ENCODE peak calls at places on chromosome 6, in five cellular contexts. A, T, H, S and K are unnamed samples.

GRCh38 chr6:20211941-20212391 is 303 bp downstream of the MBOAT1 start:
- DNase-seq in A (no peak), T (peak), H (peak), S (peak), K (no peak)

GRCh38 chr6:149963212-149963461 is 606 bp upstream of the ULBP1 start:
- DNase-seq in A (no peak), T (no peak), H (no peak), S (peak), K (peak)

GRCh38 chr6:34460796-34461507 is 4.9 kb upstream of the PACSIN1 start:
- DNase-seq in A (no peak), T (no peak), H (no peak), S (peak), K (no peak)

GRCh38 chr6:138182939-138183791 is 21.4 kb downstream of the ARFGEF3 start:
- DNase-seq in A (no peak), T (no peak), H (peak), S (no peak), K (peak)

GRCh38 chr6:26743941-26744699 is 84.6 kb upstream of the ZNF322 start:
- DNase-seq in A (no peak), T (no peak), H (no peak), S (peak), K (no peak)

GRCh38 chr6:46876126-46876525 is 45.6 kb downstream of the ADGRF5 start:
- DNase-seq in A (peak), T (peak), H (no peak), S (peak), K (peak)

GRCh38 chr6:166772518-166772917 is 145.5 kb upstream of the RPS6KA2 start:
- DNase-seq in A (no peak), T (no peak), H (no peak), S (no peak), K (no peak)

GRCh38 chr6:118709859-118710350 is 58.5 kb upstream of the CEP85L start:
- DNase-seq in A (peak), T (no peak), H (no peak), S (no peak), K (peak)

GRCh38 chr6:4664911-4665310 is 111.3 kb upstream of the CDYL start:
- DNase-seq in A (no peak), T (no peak), H (no peak), S (no peak), K (no peak)

GRCh38 chr6:105226598-105227291 is 46.9 kb upstream of the POPDC3 start:
- DNase-seq in A (no peak), T (no peak), H (no peak), S (no peak), K (no peak)

GRCh38 chr6:154457881-154458284 is 52.6 kb downstream of the CNKSR3 start:
- DNase-seq in A (no peak), T (peak), H (no peak), S (peak), K (peak)

GRCh38 chr6:7311920-7312615 is 931 bp downstream of the SSR1 start:
- DNase-seq in A (peak), T (no peak), H (peak), S (no peak), K (peak)

GRCh38 chr6:113447088-113447831 is 409.9 kb upstream of the MARCKS start:
- DNase-seq in A (peak), T (no peak), H (no peak), S (no peak), K (no peak)

GRCh38 chr6:144856622-144857021 is 571.5 kb downstream of the UTRN start:
- DNase-seq in A (no peak), T (no peak), H (no peak), S (no peak), K (no peak)

GRCh38 chr6:162173448-162173847 is 554.1 kb downstream of the PRKN start:
- DNase-seq in A (no peak), T (no peak), H (no peak), S (no peak), K (no peak)

GRCh38 chr6:98833101-98834059 is 994 bp upstream of the POU3F2 start:
- DNase-seq in A (no peak), T (no peak), H (peak), S (peak), K (peak)

GRCh38 chr6:23329091-23329490 is 759.7 kb downstream of the HDGFL1 start:
- DNase-seq in A (no peak), T (no peak), H (no peak), S (no peak), K (no peak)

GRCh38 chr6:112027942-112028674 is 25.8 kb upstream of the CCN6 start:
- DNase-seq in A (no peak), T (no peak), H (no peak), S (no peak), K (peak)

GRCh38 chr6:95325858-95326257 is 251.5 kb upstream of the MANEA start:
- DNase-seq in A (no peak), T (no peak), H (no peak), S (no peak), K (no peak)

GRCh38 chr6:166782541-166782940 is 155.5 kb upstream of the RPS6KA2 start:
- DNase-seq in A (no peak), T (no peak), H (no peak), S (no peak), K (no peak)

GRCh38 chr6:134351615-134352474 is 33.9 kb upstream of the SGK1 start:
- DNase-seq in A (no peak), T (no peak), H (no peak), S (peak), K (peak)

GRCh38 chr6:137805622-137806021 is 61.4 kb upstream of the TNFAIP3 start:
- DNase-seq in A (no peak), T (no peak), H (no peak), S (no peak), K (peak)

GRCh38 chr6:23505021-23505420 is 621.0 kb upstream of the NRSN1 start:
- DNase-seq in A (peak), T (no peak), H (no peak), S (no peak), K (no peak)

GRCh38 chr6:105882071-105882803 is 203.9 kb upstream of the PRDM1 start:
- DNase-seq in A (no peak), T (no peak), H (no peak), S (no peak), K (no peak)

GRCh38 chr6:126268087-126268486 is 71.8 kb upstream of the CENPW start:
- DNase-seq in A (no peak), T (no peak), H (no peak), S (peak), K (peak)

GRCh38 chr6:163793584-163793983 is 379.1 kb downstream of the QKI start:
- DNase-seq in A (peak), T (no peak), H (no peak), S (no peak), K (no peak)

GRCh38 chr6:63807056-63807455 is 171.5 kb downstream of the PHF3 start:
- DNase-seq in A (no peak), T (no peak), H (no peak), S (no peak), K (no peak)

GRCh38 chr6:8279094-8279805 is 156.1 kb downstream of the SLC35B3 start:
- DNase-seq in A (no peak), T (no peak), H (no peak), S (no peak), K (peak)

GRCh38 chr6:76351275-76351674 is 278.8 kb upstream of the IMPG1 start:
- DNase-seq in A (no peak), T (no peak), H (no peak), S (no peak), K (peak)

GRCh38 chr6:132832891-132833290 is 18.5 kb downstream of the RPS12 start:
- DNase-seq in A (no peak), T (no peak), H (no peak), S (no peak), K (no peak)

GRCh38 chr6:99746261-99746895 is 139.7 kb downstream of the PRDM13 start:
- DNase-seq in A (peak), T (peak), H (peak), S (peak), K (peak)

GRCh38 chr6:73471686-73472290 is 10.3 kb downstream of the MTO1 start:
- DNase-seq in A (no peak), T (no peak), H (no peak), S (no peak), K (no peak)

GRCh38 chr6:125821825-125822281 is 31.1 kb downstream of the NCOA7 start:
- DNase-seq in A (no peak), T (peak), H (no peak), S (no peak), K (peak)

GRCh38 chr6:45801471-45802289 is 214.0 kb downstream of the CLIC5 start:
- DNase-seq in A (no peak), T (no peak), H (no peak), S (no peak), K (no peak)

GRCh38 chr6:134678436-134678889 is 271.4 kb downstream of the ALDH8A1 start:
- DNase-seq in A (no peak), T (no peak), H (peak), S (no peak), K (peak)

GRCh38 chr6:158232445-158233213 is 64.5 kb downstream of the GTF2H5 start:
- DNase-seq in A (no peak), T (peak), H (peak), S (peak), K (peak)